ENCODE peak calls at places on chromosomes 11 and 22, in four cellular contexts. One of them, this sample, is unnamed.

GRCh38 chr22:34858026-34858425 is 207.9 kb upstream of the ISX start:
- DNase-seq in lung microvascular endothelial cell: no peak
- DNase-seq in CD4-positive, CD25-positive, alpha-beta regulatory T cell: no peak
- DNase-seq in brain microvascular endothelial cell: no peak
- DNase-seq in this sample: no peak

GRCh38 chr22:46561435-46561905 is 24.1 kb upstream of the CELSR1 start:
- DNase-seq in CD4-positive, CD25-positive, alpha-beta regulatory T cell: no peak
- DNase-seq in lung microvascular endothelial cell: no peak
- DNase-seq in brain microvascular endothelial cell: no peak
- DNase-seq in this sample: peak; percentile 14

GRCh38 chr11:71913716-71914115 is 14.7 kb downstream of the XNDC1N start:
- DNase-seq in CD4-positive, CD25-positive, alpha-beta regulatory T cell: no peak
- DNase-seq in lung microvascular endothelial cell: no peak
- DNase-seq in brain microvascular endothelial cell: no peak
- DNase-seq in this sample: no peak

GRCh38 chr22:22953796-22954195 is 66.2 kb downstream of the IGLL5 start:
- DNase-seq in CD4-positive, CD25-positive, alpha-beta regulatory T cell: no peak
- DNase-seq in lung microvascular endothelial cell: no peak
- DNase-seq in brain microvascular endothelial cell: no peak
- DNase-seq in this sample: no peak

GRCh38 chr22:26033071-26033470 is 136.2 kb upstream of the SEZ6L start:
- DNase-seq in brain microvascular endothelial cell: no peak
- DNase-seq in lung microvascular endothelial cell: no peak
- DNase-seq in CD4-positive, CD25-positive, alpha-beta regulatory T cell: no peak
- DNase-seq in this sample: no peak

GRCh38 chr22:35705141-35705540 is 12.5 kb upstream of the APOL5 start:
- DNase-seq in CD4-positive, CD25-positive, alpha-beta regulatory T cell: no peak
- DNase-seq in brain microvascular endothelial cell: peak; percentile 85
- DNase-seq in lung microvascular endothelial cell: peak; percentile 79
- DNase-seq in this sample: no peak

GRCh38 chr22:38431266-38432010 is 23.6 kb downstream of the KCNJ4 start:
- DNase-seq in lung microvascular endothelial cell: no peak
- DNase-seq in CD4-positive, CD25-positive, alpha-beta regulatory T cell: no peak
- DNase-seq in brain microvascular endothelial cell: no peak
- DNase-seq in this sample: no peak

GRCh38 chr22:30730351-30730750 is 35.7 kb downstream of the OSBP2 start:
- DNase-seq in lung microvascular endothelial cell: peak; percentile 43
- DNase-seq in CD4-positive, CD25-positive, alpha-beta regulatory T cell: no peak
- DNase-seq in brain microvascular endothelial cell: no peak
- DNase-seq in this sample: no peak

GRCh38 chr22:20187777-20188566 is 37.1 kb upstream of the CCDC188 start:
- DNase-seq in CD4-positive, CD25-positive, alpha-beta regulatory T cell: no peak
- DNase-seq in brain microvascular endothelial cell: no peak
- DNase-seq in lung microvascular endothelial cell: no peak
- DNase-seq in this sample: no peak

GRCh38 chr11:112525270-112525669 is 264.6 kb upstream of the PLET1 start:
- DNase-seq in brain microvascular endothelial cell: no peak
- DNase-seq in CD4-positive, CD25-positive, alpha-beta regulatory T cell: no peak
- DNase-seq in lung microvascular endothelial cell: peak; percentile 19
- DNase-seq in this sample: no peak

GRCh38 chr11:76759092-76759491 is 24.1 kb upstream of the TSKU start:
- DNase-seq in lung microvascular endothelial cell: no peak
- DNase-seq in brain microvascular endothelial cell: no peak
- DNase-seq in CD4-positive, CD25-positive, alpha-beta regulatory T cell: no peak
- DNase-seq in this sample: no peak

GRCh38 chr22:49966716-49967332 is 6.3 kb downstream of the PIM3 start:
- DNase-seq in brain microvascular endothelial cell: no peak
- DNase-seq in CD4-positive, CD25-positive, alpha-beta regulatory T cell: no peak
- DNase-seq in lung microvascular endothelial cell: peak; percentile 27
- DNase-seq in this sample: no peak

GRCh38 chr11:70247710-70248072 is 22.8 kb upstream of the PPFIA1 start:
- DNase-seq in CD4-positive, CD25-positive, alpha-beta regulatory T cell: no peak
- DNase-seq in brain microvascular endothelial cell: no peak
- DNase-seq in lung microvascular endothelial cell: no peak
- DNase-seq in this sample: no peak

This sample was measured in SW 1271.